ENCODE peak calls at places on chromosomes 7 and 10, in ten cellular contexts. One of them, this sample, is unnamed.

GRCh38 chr7:141477866-141478265 is 73.3 kb upstream of the AGK start:
- DNase-seq in nephron progenitor cell: no peak
- DNase-seq in psoas muscle: no peak
- DNase-seq in AG10803: no peak
- DNase-seq in spleen: no peak
- DNase-seq in AG09309: no peak
- DNase-seq in Calu3: no peak
- DNase-seq in colonic mucosa: no peak
- DNase-seq in pancreas: no peak
- DNase-seq in adrenal gland: no peak
- DNase-seq in this sample: no peak

GRCh38 chr7:23893942-23894890 is 184.2 kb downstream of the STK31 start:
- DNase-seq in nephron progenitor cell: peak
- DNase-seq in psoas muscle: no peak
- DNase-seq in AG10803: no peak
- DNase-seq in spleen: no peak
- DNase-seq in AG09309: no peak
- DNase-seq in Calu3: no peak
- DNase-seq in colonic mucosa: no peak
- DNase-seq in pancreas: no peak
- DNase-seq in adrenal gland: no peak
- DNase-seq in this sample: peak

GRCh38 chr7:28389504-28390385 is 22.6 kb upstream of the CREB5 start:
- DNase-seq in nephron progenitor cell: peak
- DNase-seq in psoas muscle: no peak
- DNase-seq in AG10803: peak
- DNase-seq in spleen: no peak
- DNase-seq in AG09309: peak
- DNase-seq in Calu3: peak
- DNase-seq in colonic mucosa: no peak
- DNase-seq in pancreas: no peak
- DNase-seq in adrenal gland: no peak
- DNase-seq in this sample: peak

GRCh38 chr7:99551329-99551728 is 585 bp downstream of the FAM200A start:
- DNase-seq in nephron progenitor cell: no peak
- DNase-seq in psoas muscle: no peak
- DNase-seq in AG10803: no peak
- DNase-seq in spleen: no peak
- DNase-seq in AG09309: no peak
- DNase-seq in Calu3: no peak
- DNase-seq in colonic mucosa: no peak
- DNase-seq in pancreas: no peak
- DNase-seq in adrenal gland: peak
- DNase-seq in this sample: peak

GRCh38 chr7:41955475-41956243 is 252.8 kb upstream of the INHBA start:
- DNase-seq in nephron progenitor cell: peak
- DNase-seq in psoas muscle: peak
- DNase-seq in AG10803: peak
- DNase-seq in spleen: peak
- DNase-seq in AG09309: peak
- DNase-seq in Calu3: peak
- DNase-seq in colonic mucosa: peak
- DNase-seq in pancreas: peak
- DNase-seq in adrenal gland: peak
- DNase-seq in this sample: peak

GRCh38 chr7:55024776-55025175 is 6.0 kb downstream of the EGFR start:
- DNase-seq in nephron progenitor cell: no peak
- DNase-seq in psoas muscle: no peak
- DNase-seq in AG10803: peak
- DNase-seq in spleen: no peak
- DNase-seq in AG09309: peak
- DNase-seq in Calu3: no peak
- DNase-seq in colonic mucosa: no peak
- DNase-seq in pancreas: no peak
- DNase-seq in adrenal gland: no peak
- DNase-seq in this sample: peak

GRCh38 chr10:123622381-123622780 is 43.8 kb upstream of the GPR26 start:
- DNase-seq in nephron progenitor cell: no peak
- DNase-seq in psoas muscle: no peak
- DNase-seq in AG10803: peak
- DNase-seq in spleen: no peak
- DNase-seq in AG09309: peak
- DNase-seq in Calu3: no peak
- DNase-seq in colonic mucosa: no peak
- DNase-seq in pancreas: no peak
- DNase-seq in adrenal gland: no peak
- DNase-seq in this sample: no peak

GRCh38 chr10:100303724-100304319 is 17.3 kb upstream of the BLOC1S2 start:
- DNase-seq in nephron progenitor cell: no peak
- DNase-seq in psoas muscle: no peak
- DNase-seq in AG10803: peak
- DNase-seq in spleen: no peak
- DNase-seq in AG09309: no peak
- DNase-seq in Calu3: no peak
- DNase-seq in colonic mucosa: no peak
- DNase-seq in pancreas: no peak
- DNase-seq in adrenal gland: no peak
- DNase-seq in this sample: peak

DNA sequence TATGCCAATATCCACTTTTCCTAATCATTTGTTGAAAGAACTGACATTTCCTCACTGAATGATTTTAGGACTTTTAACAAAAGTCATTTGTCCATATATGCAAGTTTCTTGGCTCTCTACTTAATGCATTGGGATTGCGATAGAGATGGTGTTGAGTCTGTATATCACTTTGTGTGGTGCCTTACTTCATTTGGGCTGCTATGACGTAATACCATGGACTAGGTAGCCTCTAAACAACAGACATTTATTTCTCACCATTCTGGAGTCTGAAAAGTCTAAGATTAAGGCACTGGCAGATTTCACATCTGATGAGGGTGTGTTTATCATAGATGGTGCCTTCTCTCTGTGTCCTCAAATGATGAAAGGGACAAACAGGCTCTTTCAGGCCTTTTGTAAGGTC is 342.6 kb downstream of the DPP6 start:
- DNase-seq in nephron progenitor cell: no peak
- DNase-seq in psoas muscle: no peak
- DNase-seq in AG10803: no peak
- DNase-seq in spleen: no peak
- DNase-seq in AG09309: no peak
- DNase-seq in Calu3: no peak
- DNase-seq in colonic mucosa: no peak
- DNase-seq in pancreas: no peak
- DNase-seq in adrenal gland: no peak
- DNase-seq in this sample: no peak
- TF ChIP-seq CTCF in nephron progenitor cell: no peak
- TF ChIP-seq CTCF in psoas muscle: no peak
- TF ChIP-seq CTCF in AG10803: no peak
- TF ChIP-seq CTCF in spleen: no peak
- TF ChIP-seq CTCF in AG09309: no peak
- TF ChIP-seq CTCF in Calu3: no peak
- TF ChIP-seq CTCF in colonic mucosa: no peak
- TF ChIP-seq CTCF in pancreas: no peak
- TF ChIP-seq CTCF in adrenal gland: no peak
- TF ChIP-seq CTCF in this sample: no peak

GRCh38 chr10:10818082-10818481 is 199.6 kb upstream of the CELF2 start:
- DNase-seq in nephron progenitor cell: no peak
- DNase-seq in psoas muscle: peak
- DNase-seq in AG10803: peak
- DNase-seq in spleen: no peak
- DNase-seq in AG09309: no peak
- DNase-seq in Calu3: no peak
- DNase-seq in colonic mucosa: no peak
- DNase-seq in pancreas: no peak
- DNase-seq in adrenal gland: no peak
- DNase-seq in this sample: peak

GRCh38 chr10:10817609-10818008 is 200.1 kb upstream of the CELF2 start:
- DNase-seq in nephron progenitor cell: no peak
- DNase-seq in psoas muscle: no peak
- DNase-seq in AG10803: no peak
- DNase-seq in spleen: no peak
- DNase-seq in AG09309: no peak
- DNase-seq in Calu3: no peak
- DNase-seq in colonic mucosa: no peak
- DNase-seq in pancreas: no peak
- DNase-seq in adrenal gland: no peak
- DNase-seq in this sample: no peak

GRCh38 chr10:10816453-10816852 is 201.2 kb upstream of the CELF2 start:
- DNase-seq in nephron progenitor cell: no peak
- DNase-seq in psoas muscle: no peak
- DNase-seq in AG10803: peak
- DNase-seq in spleen: no peak
- DNase-seq in AG09309: no peak
- DNase-seq in Calu3: no peak
- DNase-seq in colonic mucosa: no peak
- DNase-seq in pancreas: no peak
- DNase-seq in adrenal gland: no peak
- DNase-seq in this sample: peak

GRCh38 chr10:10821926-10822325 is 195.7 kb upstream of the CELF2 start:
- DNase-seq in nephron progenitor cell: no peak
- DNase-seq in psoas muscle: no peak
- DNase-seq in AG10803: no peak
- DNase-seq in spleen: no peak
- DNase-seq in AG09309: no peak
- DNase-seq in Calu3: no peak
- DNase-seq in colonic mucosa: no peak
- DNase-seq in pancreas: no peak
- DNase-seq in adrenal gland: no peak
- DNase-seq in this sample: no peak

DNA sequence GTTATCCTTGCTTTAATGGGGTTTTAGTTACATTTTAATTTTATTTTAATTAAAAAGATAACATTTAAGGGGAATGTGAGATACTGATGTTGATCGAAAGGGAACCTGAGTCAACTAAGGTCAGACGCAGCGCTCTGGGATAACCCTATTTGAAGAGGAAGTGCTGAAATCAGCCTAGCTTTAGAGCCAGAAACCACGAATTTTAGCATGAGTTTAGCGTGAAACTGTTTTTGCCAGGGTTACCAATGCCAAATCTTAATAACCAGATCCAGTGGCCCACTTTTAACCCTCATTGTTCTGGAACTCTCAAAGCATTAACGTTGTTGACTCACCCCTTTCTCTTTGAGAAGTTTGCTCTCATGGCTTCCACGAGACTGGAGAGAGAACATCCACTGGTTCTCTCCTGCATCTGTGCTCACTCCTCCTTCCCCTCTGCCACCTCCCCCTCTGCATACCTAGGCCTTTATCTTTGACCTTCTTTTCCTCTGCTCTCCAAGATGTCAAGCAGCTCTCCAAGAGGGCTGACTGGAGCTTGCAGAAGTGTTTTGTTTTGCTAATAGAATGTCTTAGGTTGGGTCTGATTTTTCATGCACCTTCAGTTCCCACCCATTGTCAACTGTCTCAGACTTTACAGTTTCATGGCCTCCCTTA is 198.3 kb upstream of the CELF2 start:
- DNase-seq in nephron progenitor cell: no peak
- DNase-seq in psoas muscle: no peak
- DNase-seq in AG10803: peak
- DNase-seq in spleen: no peak
- DNase-seq in AG09309: no peak
- DNase-seq in Calu3: no peak
- DNase-seq in colonic mucosa: no peak
- DNase-seq in pancreas: no peak
- DNase-seq in adrenal gland: no peak
- DNase-seq in this sample: no peak
- TF ChIP-seq CTCF in nephron progenitor cell: no peak
- TF ChIP-seq CTCF in psoas muscle: no peak
- TF ChIP-seq CTCF in AG10803: no peak
- TF ChIP-seq CTCF in spleen: no peak
- TF ChIP-seq CTCF in AG09309: no peak
- TF ChIP-seq CTCF in Calu3: no peak
- TF ChIP-seq CTCF in colonic mucosa: no peak
- TF ChIP-seq CTCF in pancreas: no peak
- TF ChIP-seq CTCF in adrenal gland: no peak
- TF ChIP-seq CTCF in this sample: no peak

GRCh38 chr10:79201706-79202105 is 132.9 kb downstream of the ZMIZ1 start:
- DNase-seq in nephron progenitor cell: no peak
- DNase-seq in psoas muscle: no peak
- DNase-seq in AG10803: no peak
- DNase-seq in spleen: no peak
- DNase-seq in AG09309: no peak
- DNase-seq in Calu3: no peak
- DNase-seq in colonic mucosa: no peak
- DNase-seq in pancreas: no peak
- DNase-seq in adrenal gland: no peak
- DNase-seq in this sample: no peak

GRCh38 chr10:79200346-79200745 is 131.6 kb downstream of the ZMIZ1 start:
- DNase-seq in nephron progenitor cell: no peak
- DNase-seq in psoas muscle: no peak
- DNase-seq in AG10803: no peak
- DNase-seq in spleen: no peak
- DNase-seq in AG09309: no peak
- DNase-seq in Calu3: no peak
- DNase-seq in colonic mucosa: no peak
- DNase-seq in pancreas: no peak
- DNase-seq in adrenal gland: no peak
- DNase-seq in this sample: no peak

GRCh38 chr10:79203833-79204232 is 135.1 kb downstream of the ZMIZ1 start:
- DNase-seq in nephron progenitor cell: no peak
- DNase-seq in psoas muscle: no peak
- DNase-seq in AG10803: no peak
- DNase-seq in spleen: no peak
- DNase-seq in AG09309: no peak
- DNase-seq in Calu3: no peak
- DNase-seq in colonic mucosa: no peak
- DNase-seq in pancreas: no peak
- DNase-seq in adrenal gland: no peak
- DNase-seq in this sample: no peak

GRCh38 chr10:79203014-79203675 is 134.4 kb downstream of the ZMIZ1 start:
- DNase-seq in nephron progenitor cell: no peak
- DNase-seq in psoas muscle: no peak
- DNase-seq in AG10803: no peak
- DNase-seq in spleen: no peak
- DNase-seq in AG09309: no peak
- DNase-seq in Calu3: no peak
- DNase-seq in colonic mucosa: no peak
- DNase-seq in pancreas: no peak
- DNase-seq in adrenal gland: no peak
- DNase-seq in this sample: no peak

GRCh38 chr10:79202188-79203013 is 133.6 kb downstream of the ZMIZ1 start:
- DNase-seq in nephron progenitor cell: peak
- DNase-seq in psoas muscle: no peak
- DNase-seq in AG10803: peak
- DNase-seq in spleen: peak
- DNase-seq in AG09309: no peak
- DNase-seq in Calu3: peak
- DNase-seq in colonic mucosa: no peak
- DNase-seq in pancreas: no peak
- DNase-seq in adrenal gland: no peak
- DNase-seq in this sample: peak
- TF ChIP-seq CTCF in nephron progenitor cell: peak
- TF ChIP-seq CTCF in psoas muscle: peak
- TF ChIP-seq CTCF in AG10803: peak
- TF ChIP-seq CTCF in spleen: peak
- TF ChIP-seq CTCF in AG09309: peak
- TF ChIP-seq CTCF in Calu3: peak
- TF ChIP-seq CTCF in colonic mucosa: peak
- TF ChIP-seq CTCF in pancreas: no peak
- TF ChIP-seq CTCF in adrenal gland: peak
- TF ChIP-seq CTCF in this sample: peak

DNA sequence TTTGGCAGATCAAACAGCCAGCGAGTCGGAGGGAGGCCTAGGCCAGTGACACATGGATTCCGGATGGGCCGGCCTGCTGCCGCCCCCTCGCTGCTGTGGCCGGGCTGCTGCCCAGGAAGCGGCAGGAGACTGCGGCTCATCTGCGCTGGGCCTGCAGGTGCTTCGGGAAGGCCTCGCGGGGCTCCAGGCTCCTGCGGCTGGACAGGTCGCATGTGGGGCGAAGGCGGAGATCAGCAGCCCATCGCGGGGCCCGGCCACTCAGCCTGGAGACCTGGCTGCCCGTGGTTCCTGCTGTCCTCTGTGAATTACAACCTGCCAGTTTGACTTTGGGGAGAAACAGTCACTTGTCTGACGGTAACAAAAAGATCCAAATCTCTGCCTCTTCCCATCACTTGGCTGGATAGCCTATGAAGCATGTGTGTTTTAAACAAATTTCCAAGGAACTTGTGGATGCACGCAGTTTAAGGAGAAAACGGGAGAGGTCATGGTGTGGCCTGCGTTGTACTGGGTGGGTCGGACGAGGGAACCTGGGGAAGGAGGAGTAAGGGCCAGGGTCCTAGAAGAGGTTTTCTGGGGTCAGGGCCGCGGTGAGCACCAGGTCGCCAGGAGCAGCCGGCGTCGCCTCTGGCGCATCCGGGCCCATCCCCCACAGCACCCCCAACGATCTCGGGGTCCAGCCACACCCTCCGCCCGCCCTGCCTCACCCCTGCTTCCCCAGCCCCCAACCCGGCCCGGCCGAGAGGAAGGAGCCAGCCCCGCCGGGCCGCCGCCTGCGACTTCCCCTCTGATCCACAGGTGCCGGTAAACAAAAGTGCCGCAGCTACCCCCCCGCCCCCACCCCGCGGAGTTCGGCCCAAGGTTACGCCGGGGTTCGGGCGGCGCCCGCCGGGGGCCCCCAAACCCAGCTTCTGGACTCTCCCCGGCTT is 1.6 kb downstream of the SPOCK2 start:
- DNase-seq in nephron progenitor cell: peak
- DNase-seq in psoas muscle: peak
- DNase-seq in AG10803: no peak
- DNase-seq in spleen: peak
- DNase-seq in AG09309: no peak
- DNase-seq in Calu3: peak
- DNase-seq in colonic mucosa: no peak
- DNase-seq in pancreas: no peak
- DNase-seq in adrenal gland: peak
- DNase-seq in this sample: peak
- TF ChIP-seq CTCF in nephron progenitor cell: no peak
- TF ChIP-seq CTCF in psoas muscle: no peak
- TF ChIP-seq CTCF in AG10803: no peak
- TF ChIP-seq CTCF in spleen: peak
- TF ChIP-seq CTCF in AG09309: no peak
- TF ChIP-seq CTCF in Calu3: no peak
- TF ChIP-seq CTCF in colonic mucosa: no peak
- TF ChIP-seq CTCF in pancreas: no peak
- TF ChIP-seq CTCF in adrenal gland: peak
- TF ChIP-seq CTCF in this sample: peak

This sample was measured in choroid plexus epithelial cell.